ENCODE peak calls at places on chromosomes 1 and 21, in five cellular contexts. One of them, this sample, is unnamed.

GRCh38 chr21:26686278-26686677 is 113.2 kb upstream of the CYYR1 start:
- DNase-seq in cardiac muscle cell: peak; percentile 6
- DNase-seq in heart right ventricle: no peak
- DNase-seq in fibroblast of pulmonary artery: peak; percentile 21
- DNase-seq in upper lobe of right lung: no peak
- DNase-seq in this sample: no peak

GRCh38 chr1:235151033-235151432 is 10.0 kb downstream of the RBM34 start:
- DNase-seq in cardiac muscle cell: no peak
- DNase-seq in heart right ventricle: no peak
- DNase-seq in fibroblast of pulmonary artery: no peak
- DNase-seq in upper lobe of right lung: no peak
- DNase-seq in this sample: no peak

GRCh38 chr1:89880679-89881078 is 59.8 kb downstream of the LRRC8D start:
- DNase-seq in cardiac muscle cell: no peak
- DNase-seq in heart right ventricle: no peak
- DNase-seq in fibroblast of pulmonary artery: no peak
- DNase-seq in upper lobe of right lung: no peak
- DNase-seq in this sample: no peak

GRCh38 chr21:29318354-29318753 is 19.6 kb downstream of the BACH1 start:
- DNase-seq in cardiac muscle cell: peak; percentile 38
- DNase-seq in heart right ventricle: no peak
- DNase-seq in fibroblast of pulmonary artery: no peak
- DNase-seq in upper lobe of right lung: no peak
- DNase-seq in this sample: no peak

GRCh38 chr21:27060190-27060589 is 93.3 kb upstream of the ADAMTS5 start:
- DNase-seq in cardiac muscle cell: peak; percentile 36
- DNase-seq in heart right ventricle: no peak
- DNase-seq in fibroblast of pulmonary artery: peak; percentile 50
- DNase-seq in upper lobe of right lung: no peak
- DNase-seq in this sample: no peak

GRCh38 chr21:46191686-46192575 is 7.7 kb upstream of the SPATC1L start:
- DNase-seq in cardiac muscle cell: no peak
- DNase-seq in heart right ventricle: no peak
- DNase-seq in fibroblast of pulmonary artery: no peak
- DNase-seq in upper lobe of right lung: peak; percentile 36
- DNase-seq in this sample: no peak

GRCh38 chr1:204258213-204259115 is 44.7 kb upstream of the GOLT1A start:
- DNase-seq in cardiac muscle cell: peak; percentile 70
- DNase-seq in heart right ventricle: peak; percentile 64
- DNase-seq in fibroblast of pulmonary artery: peak; percentile 70
- DNase-seq in upper lobe of right lung: peak; percentile 79
- DNase-seq in this sample: no peak

GRCh38 chr1:41448831-41449230 is 35.7 kb downstream of the EDN2 start:
- DNase-seq in cardiac muscle cell: no peak
- DNase-seq in heart right ventricle: no peak
- DNase-seq in fibroblast of pulmonary artery: no peak
- DNase-seq in upper lobe of right lung: no peak
- DNase-seq in this sample: no peak

GRCh38 chr1:212498243-212498642 is 65.5 kb downstream of the NENF start:
- DNase-seq in cardiac muscle cell: peak; percentile 93
- DNase-seq in heart right ventricle: no peak
- DNase-seq in fibroblast of pulmonary artery: peak; percentile 86
- DNase-seq in upper lobe of right lung: no peak
- DNase-seq in this sample: no peak

GRCh38 chr1:212124891-212125582 is 89.5 kb downstream of the DTL start:
- DNase-seq in cardiac muscle cell: no peak
- DNase-seq in heart right ventricle: no peak
- DNase-seq in fibroblast of pulmonary artery: no peak
- DNase-seq in upper lobe of right lung: no peak
- DNase-seq in this sample: peak; percentile 3

GRCh38 chr1:198122693-198123092 is 34.1 kb upstream of the NEK7 start:
- DNase-seq in cardiac muscle cell: peak; percentile 43
- DNase-seq in heart right ventricle: no peak
- DNase-seq in fibroblast of pulmonary artery: peak; percentile 31
- DNase-seq in upper lobe of right lung: no peak
- DNase-seq in this sample: no peak

GRCh38 chr21:29213513-29214385 is 83.3 kb downstream of the MAP3K7CL start:
- DNase-seq in cardiac muscle cell: no peak
- DNase-seq in heart right ventricle: no peak
- DNase-seq in fibroblast of pulmonary artery: no peak
- DNase-seq in upper lobe of right lung: no peak
- DNase-seq in this sample: no peak

GRCh38 chr1:35533596-35533995 is 23.6 kb downstream of the KIAA0319L start:
- DNase-seq in cardiac muscle cell: no peak
- DNase-seq in heart right ventricle: no peak
- DNase-seq in fibroblast of pulmonary artery: no peak
- DNase-seq in upper lobe of right lung: no peak
- DNase-seq in this sample: no peak

GRCh38 chr1:14128096-14128495 is 428.1 kb downstream of the PRDM2 start:
- DNase-seq in cardiac muscle cell: no peak
- DNase-seq in heart right ventricle: no peak
- DNase-seq in fibroblast of pulmonary artery: no peak
- DNase-seq in upper lobe of right lung: no peak
- DNase-seq in this sample: no peak

GRCh38 chr1:23634840-23635642 is 56.6 kb upstream of the RPL11 start:
- DNase-seq in cardiac muscle cell: peak; percentile 84
- DNase-seq in heart right ventricle: peak; percentile 32
- DNase-seq in fibroblast of pulmonary artery: peak; percentile 84
- DNase-seq in upper lobe of right lung: no peak
- DNase-seq in this sample: no peak

GRCh38 chr1:44316231-44316759 is 38.8 kb downstream of the ERI3 start:
- DNase-seq in cardiac muscle cell: no peak
- DNase-seq in heart right ventricle: no peak
- DNase-seq in fibroblast of pulmonary artery: no peak
- DNase-seq in upper lobe of right lung: no peak
- DNase-seq in this sample: no peak

GRCh38 chr21:42062543-42063022 is 8.5 kb upstream of the UMODL1 start:
- DNase-seq in cardiac muscle cell: no peak
- DNase-seq in heart right ventricle: no peak
- DNase-seq in fibroblast of pulmonary artery: no peak
- DNase-seq in upper lobe of right lung: peak; percentile 88
- DNase-seq in this sample: peak; percentile 39

GRCh38 chr1:2158272-2158671 is 36.3 kb downstream of the FAAP20 start:
- DNase-seq in cardiac muscle cell: no peak
- DNase-seq in heart right ventricle: no peak
- DNase-seq in fibroblast of pulmonary artery: no peak
- DNase-seq in upper lobe of right lung: no peak
- DNase-seq in this sample: no peak

GRCh38 chr1:32869844-32870614 is 683 bp downstream of the FNDC5 start:
- DNase-seq in cardiac muscle cell: no peak
- DNase-seq in heart right ventricle: no peak
- DNase-seq in fibroblast of pulmonary artery: no peak
- DNase-seq in upper lobe of right lung: no peak
- DNase-seq in this sample: no peak

GRCh38 chr1:1630191-1630964 is 1.6 kb upstream of the MMP23B start:
- DNase-seq in cardiac muscle cell: peak; percentile 91
- DNase-seq in heart right ventricle: peak; percentile 75
- DNase-seq in fibroblast of pulmonary artery: peak; percentile 57
- DNase-seq in upper lobe of right lung: peak; percentile 85
- DNase-seq in this sample: no peak

GRCh38 chr21:31545036-31545435 is 114.5 kb upstream of the SOD1 start:
- DNase-seq in cardiac muscle cell: no peak
- DNase-seq in heart right ventricle: no peak
- DNase-seq in fibroblast of pulmonary artery: no peak
- DNase-seq in upper lobe of right lung: no peak
- DNase-seq in this sample: no peak

GRCh38 chr1:1616045-1616821 is 933 bp downstream of the MIB2 start:
- DNase-seq in cardiac muscle cell: peak; percentile 50
- DNase-seq in heart right ventricle: peak; percentile 62
- DNase-seq in fibroblast of pulmonary artery: peak; percentile 30
- DNase-seq in upper lobe of right lung: peak; percentile 83
- DNase-seq in this sample: no peak

GRCh38 chr1:188386666-188387065 is 1557.9 kb downstream of the PLA2G4A start:
- DNase-seq in cardiac muscle cell: peak; percentile 2
- DNase-seq in heart right ventricle: no peak
- DNase-seq in fibroblast of pulmonary artery: peak; percentile 16
- DNase-seq in upper lobe of right lung: no peak
- DNase-seq in this sample: no peak

GRCh38 chr21:35467536-35467935 is 418.4 kb upstream of the RUNX1 start:
- DNase-seq in cardiac muscle cell: peak; percentile 3
- DNase-seq in heart right ventricle: no peak
- DNase-seq in fibroblast of pulmonary artery: no peak
- DNase-seq in upper lobe of right lung: no peak
- DNase-seq in this sample: no peak

GRCh38 chr1:207965602-207966387 is 54.9 kb upstream of the CD34 start:
- DNase-seq in cardiac muscle cell: no peak
- DNase-seq in heart right ventricle: no peak
- DNase-seq in fibroblast of pulmonary artery: no peak
- DNase-seq in upper lobe of right lung: no peak
- DNase-seq in this sample: no peak

GRCh38 chr1:238955934-238956333 is 430.4 kb upstream of the CHRM3 start:
- DNase-seq in cardiac muscle cell: no peak
- DNase-seq in heart right ventricle: no peak
- DNase-seq in fibroblast of pulmonary artery: no peak
- DNase-seq in upper lobe of right lung: no peak
- DNase-seq in this sample: no peak

GRCh38 chr1:214764502-214764901 is 161.5 kb downstream of the CENPF start:
- DNase-seq in cardiac muscle cell: no peak
- DNase-seq in heart right ventricle: no peak
- DNase-seq in fibroblast of pulmonary artery: no peak
- DNase-seq in upper lobe of right lung: no peak
- DNase-seq in this sample: no peak

GRCh38 chr1:232952514-232953175 is 2.2 kb downstream of the NTPCR start:
- DNase-seq in cardiac muscle cell: peak; percentile 47
- DNase-seq in heart right ventricle: no peak
- DNase-seq in fibroblast of pulmonary artery: peak; percentile 55
- DNase-seq in upper lobe of right lung: no peak
- DNase-seq in this sample: no peak

GRCh38 chr1:910311-910880 is 13.3 kb upstream of the SAMD11 start:
- DNase-seq in cardiac muscle cell: no peak
- DNase-seq in heart right ventricle: no peak
- DNase-seq in fibroblast of pulmonary artery: no peak
- DNase-seq in upper lobe of right lung: peak; percentile 64
- DNase-seq in this sample: no peak

GRCh38 chr1:48718116-48718630 is 58.5 kb downstream of the BEND5 start:
- DNase-seq in cardiac muscle cell: no peak
- DNase-seq in heart right ventricle: no peak
- DNase-seq in fibroblast of pulmonary artery: no peak
- DNase-seq in upper lobe of right lung: no peak
- DNase-seq in this sample: no peak

GRCh38 chr1:162380061-162380846 is 1.3 kb upstream of the C1orf226 start:
- DNase-seq in cardiac muscle cell: no peak
- DNase-seq in heart right ventricle: no peak
- DNase-seq in fibroblast of pulmonary artery: no peak
- DNase-seq in upper lobe of right lung: no peak
- DNase-seq in this sample: no peak

GRCh38 chr21:36732217-36732616 is 33.3 kb downstream of the SIM2 start:
- DNase-seq in cardiac muscle cell: no peak
- DNase-seq in heart right ventricle: no peak
- DNase-seq in fibroblast of pulmonary artery: no peak
- DNase-seq in upper lobe of right lung: no peak
- DNase-seq in this sample: no peak

GRCh38 chr1:29689372-29690030 is 453.2 kb downstream of the PTPRU start:
- DNase-seq in cardiac muscle cell: no peak
- DNase-seq in heart right ventricle: no peak
- DNase-seq in fibroblast of pulmonary artery: no peak
- DNase-seq in upper lobe of right lung: peak; percentile 52
- DNase-seq in this sample: no peak
- TF ChIP-seq CTCF in cardiac muscle cell: no peak
- TF ChIP-seq CTCF in heart right ventricle: no peak
- TF ChIP-seq CTCF in fibroblast of pulmonary artery: no peak
- TF ChIP-seq CTCF in upper lobe of right lung: no peak
- TF ChIP-seq CTCF in this sample: no peak

GRCh38 chr21:43741425-43742096 is 22.6 kb downstream of the PDXK start:
- DNase-seq in cardiac muscle cell: no peak
- DNase-seq in heart right ventricle: no peak
- DNase-seq in fibroblast of pulmonary artery: no peak
- DNase-seq in upper lobe of right lung: no peak
- DNase-seq in this sample: no peak
- H3K4me3 ChIP-seq in cardiac muscle cell: no peak overlapping the region
- H3K4me3 ChIP-seq in heart right ventricle: no peak overlapping the region
- H3K4me3 ChIP-seq in fibroblast of pulmonary artery: no peak overlapping the region
- H3K4me3 ChIP-seq in upper lobe of right lung: no peak overlapping the region
- H3K4me3 ChIP-seq in this sample: no peak overlapping the region

GRCh38 chr1:75908717-75909152 is 23.5 kb downstream of the ASB17 start:
- DNase-seq in cardiac muscle cell: peak; percentile 65
- DNase-seq in heart right ventricle: no peak
- DNase-seq in fibroblast of pulmonary artery: peak; percentile 71
- DNase-seq in upper lobe of right lung: no peak
- DNase-seq in this sample: no peak
- TF ChIP-seq CTCF in cardiac muscle cell: peak; percentile 67
- TF ChIP-seq CTCF in heart right ventricle: no peak
- TF ChIP-seq CTCF in fibroblast of pulmonary artery: peak; percentile 74
- TF ChIP-seq CTCF in upper lobe of right lung: no peak
- TF ChIP-seq CTCF in this sample: no peak

GRCh38 chr1:229409616-229410369 is 24.1 kb downstream of the ACTA1 start:
- DNase-seq in cardiac muscle cell: no peak
- DNase-seq in heart right ventricle: no peak
- DNase-seq in fibroblast of pulmonary artery: no peak
- DNase-seq in upper lobe of right lung: no peak
- DNase-seq in this sample: no peak

GRCh38 chr1:229408458-229409037 is 25.3 kb downstream of the ACTA1 start:
- DNase-seq in cardiac muscle cell: peak; percentile 13
- DNase-seq in heart right ventricle: peak; percentile 30
- DNase-seq in fibroblast of pulmonary artery: no peak
- DNase-seq in upper lobe of right lung: no peak
- DNase-seq in this sample: no peak

GRCh38 chr1:229403573-229403972 is 30.3 kb downstream of the ACTA1 start:
- DNase-seq in cardiac muscle cell: no peak
- DNase-seq in heart right ventricle: no peak
- DNase-seq in fibroblast of pulmonary artery: no peak
- DNase-seq in upper lobe of right lung: peak; percentile 55
- DNase-seq in this sample: no peak

GRCh38 chr1:229407206-229408026 is 26.5 kb downstream of the ACTA1 start:
- DNase-seq in cardiac muscle cell: no peak
- DNase-seq in heart right ventricle: no peak
- DNase-seq in fibroblast of pulmonary artery: no peak
- DNase-seq in upper lobe of right lung: peak; percentile 58
- DNase-seq in this sample: no peak

DNA sequence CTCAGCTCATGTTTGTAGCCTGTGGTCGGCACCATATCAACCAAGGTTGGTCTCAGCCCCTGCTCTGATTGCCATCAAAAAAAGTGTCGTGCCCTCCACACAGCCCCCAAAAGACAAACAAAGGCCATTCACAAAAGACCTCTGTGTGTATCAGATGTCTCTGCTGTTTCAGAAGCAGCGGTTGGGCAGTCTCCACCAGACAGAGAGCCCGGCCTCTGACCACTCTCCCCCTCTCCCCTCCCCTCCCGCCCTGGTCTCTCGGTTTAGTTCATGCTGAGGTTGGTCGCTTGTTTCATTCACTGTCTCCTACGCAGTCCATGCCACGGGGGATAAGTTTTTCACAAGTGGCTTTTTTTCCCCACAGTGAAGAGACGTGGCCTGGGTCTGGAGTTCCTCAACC is 27.1 kb downstream of the ACTA1 start:
- DNase-seq in cardiac muscle cell: peak; percentile 7
- DNase-seq in heart right ventricle: no peak
- DNase-seq in fibroblast of pulmonary artery: no peak
- DNase-seq in upper lobe of right lung: no peak
- DNase-seq in this sample: no peak
- H3K4me3 ChIP-seq in cardiac muscle cell: peak overlapping the region; percentile 19
- H3K4me3 ChIP-seq in heart right ventricle: peak overlapping the region; percentile 36
- H3K4me3 ChIP-seq in fibroblast of pulmonary artery: no peak overlapping the region
- H3K4me3 ChIP-seq in upper lobe of right lung: no peak overlapping the region
- H3K4me3 ChIP-seq in this sample: no peak overlapping the region